ENCODE peak calls at places on chromosomes 12 and 14, in seven cellular contexts. One of them, this sample, is unnamed.

GRCh38 chr14:23120405-23121251 is 1.6 kb upstream of the CEBPE start:
- DNase-seq in vagina: no peak
- DNase-seq in coronary artery: peak
- DNase-seq in ovary: peak
- DNase-seq in PC-3: peak
- DNase-seq in neural progenitor cell: peak
- DNase-seq in CD8-positive, alpha-beta T cell: peak
- DNase-seq in this sample: peak

GRCh38 chr12:62934799-62935674 is at the start of gene PPM1H:
- DNase-seq in coronary artery: peak
- DNase-seq in neural progenitor cell: peak
- DNase-seq in ovary: peak
- DNase-seq in PC-3: peak
- DNase-seq in vagina: no peak
- DNase-seq in CD8-positive, alpha-beta T cell: peak
- DNase-seq in this sample: no peak

GRCh38 chr12:89247962-89248361 is 104.3 kb downstream of the DUSP6 start:
- DNase-seq in CD8-positive, alpha-beta T cell: no peak
- DNase-seq in vagina: no peak
- DNase-seq in ovary: no peak
- DNase-seq in coronary artery: no peak
- DNase-seq in neural progenitor cell: no peak
- DNase-seq in PC-3: no peak
- DNase-seq in this sample: no peak

GRCh38 chr12:110565919-110566871 is 16.9 kb downstream of the PPTC7 start:
- DNase-seq in PC-3: peak
- DNase-seq in CD8-positive, alpha-beta T cell: no peak
- DNase-seq in vagina: no peak
- DNase-seq in coronary artery: no peak
- DNase-seq in neural progenitor cell: no peak
- DNase-seq in ovary: no peak
- DNase-seq in this sample: no peak

GRCh38 chr14:24368562-24369252 is 723 bp downstream of the NFATC4 start:
- DNase-seq in vagina: no peak
- DNase-seq in coronary artery: peak
- DNase-seq in neural progenitor cell: peak
- DNase-seq in PC-3: no peak
- DNase-seq in ovary: peak
- DNase-seq in CD8-positive, alpha-beta T cell: peak
- DNase-seq in this sample: peak

GRCh38 chr14:104375551-104376201 is 203.9 kb upstream of the C14orf180 start:
- DNase-seq in ovary: no peak
- DNase-seq in coronary artery: no peak
- DNase-seq in CD8-positive, alpha-beta T cell: no peak
- DNase-seq in PC-3: no peak
- DNase-seq in neural progenitor cell: no peak
- DNase-seq in vagina: no peak
- DNase-seq in this sample: no peak

GRCh38 chr12:126482238-126482889 is 1417.1 kb downstream of the AACS start:
- DNase-seq in PC-3: no peak
- DNase-seq in ovary: no peak
- DNase-seq in coronary artery: no peak
- DNase-seq in vagina: no peak
- DNase-seq in CD8-positive, alpha-beta T cell: no peak
- DNase-seq in neural progenitor cell: no peak
- DNase-seq in this sample: no peak

GRCh38 chr14:80150301-80150700 is 61.0 kb downstream of the DIO2 start:
- DNase-seq in CD8-positive, alpha-beta T cell: no peak
- DNase-seq in coronary artery: no peak
- DNase-seq in ovary: no peak
- DNase-seq in vagina: no peak
- DNase-seq in neural progenitor cell: no peak
- DNase-seq in PC-3: peak
- DNase-seq in this sample: no peak

GRCh38 chr14:25042362-25043299 is 7.3 kb downstream of the STXBP6 start:
- DNase-seq in vagina: no peak
- DNase-seq in coronary artery: no peak
- DNase-seq in CD8-positive, alpha-beta T cell: no peak
- DNase-seq in ovary: no peak
- DNase-seq in neural progenitor cell: peak
- DNase-seq in PC-3: peak
- DNase-seq in this sample: no peak

GRCh38 chr12:123142518-123142840 is 8.4 kb downstream of the PITPNM2 start:
- DNase-seq in ovary: no peak
- DNase-seq in coronary artery: peak
- DNase-seq in PC-3: no peak
- DNase-seq in CD8-positive, alpha-beta T cell: no peak
- DNase-seq in neural progenitor cell: no peak
- DNase-seq in vagina: no peak
- DNase-seq in this sample: no peak

GRCh38 chr14:71970272-71970671 is 38.0 kb downstream of the RGS6 start:
- DNase-seq in coronary artery: no peak
- DNase-seq in ovary: no peak
- DNase-seq in vagina: no peak
- DNase-seq in PC-3: no peak
- DNase-seq in CD8-positive, alpha-beta T cell: no peak
- DNase-seq in neural progenitor cell: no peak
- DNase-seq in this sample: no peak

GRCh38 chr12:42421844-42422779 is 96.1 kb downstream of the PPHLN1 start:
- DNase-seq in coronary artery: no peak
- DNase-seq in vagina: no peak
- DNase-seq in neural progenitor cell: no peak
- DNase-seq in ovary: no peak
- DNase-seq in PC-3: peak
- DNase-seq in CD8-positive, alpha-beta T cell: no peak
- DNase-seq in this sample: no peak

GRCh38 chr14:96576937-96577336 is 74.8 kb downstream of the PAPOLA start:
- DNase-seq in neural progenitor cell: no peak
- DNase-seq in coronary artery: peak
- DNase-seq in CD8-positive, alpha-beta T cell: no peak
- DNase-seq in PC-3: no peak
- DNase-seq in vagina: no peak
- DNase-seq in ovary: no peak
- DNase-seq in this sample: no peak

GRCh38 chr12:64800640-64801039 is 23.8 kb upstream of the TBC1D30 start:
- DNase-seq in ovary: no peak
- DNase-seq in neural progenitor cell: no peak
- DNase-seq in vagina: no peak
- DNase-seq in PC-3: no peak
- DNase-seq in CD8-positive, alpha-beta T cell: no peak
- DNase-seq in coronary artery: no peak
- DNase-seq in this sample: no peak

GRCh38 chr14:55136868-55137785 is 8.1 kb downstream of the LGALS3 start:
- DNase-seq in coronary artery: peak
- DNase-seq in ovary: peak
- DNase-seq in neural progenitor cell: no peak
- DNase-seq in vagina: no peak
- DNase-seq in PC-3: no peak
- DNase-seq in CD8-positive, alpha-beta T cell: no peak
- DNase-seq in this sample: no peak

GRCh38 chr12:48980953-48981756 is 3.0 kb downstream of the WNT1 start:
- DNase-seq in coronary artery: no peak
- DNase-seq in CD8-positive, alpha-beta T cell: peak
- DNase-seq in PC-3: no peak
- DNase-seq in neural progenitor cell: peak
- DNase-seq in ovary: no peak
- DNase-seq in vagina: no peak
- DNase-seq in this sample: no peak

GRCh38 chr12:89351489-89352241 is 636 bp downstream of the DUSP6 start:
- DNase-seq in neural progenitor cell: no peak
- DNase-seq in ovary: peak
- DNase-seq in CD8-positive, alpha-beta T cell: peak
- DNase-seq in PC-3: no peak
- DNase-seq in vagina: no peak
- DNase-seq in coronary artery: peak
- DNase-seq in this sample: peak

GRCh38 chr14:22008098-22008412 is 334.4 kb upstream of the OR4E1 start:
- DNase-seq in ovary: no peak
- DNase-seq in vagina: no peak
- DNase-seq in neural progenitor cell: no peak
- DNase-seq in coronary artery: no peak
- DNase-seq in CD8-positive, alpha-beta T cell: peak
- DNase-seq in PC-3: no peak
- DNase-seq in this sample: no peak

GRCh38 chr12:52807544-52808470 is 6.1 kb downstream of the KRT4 start:
- DNase-seq in CD8-positive, alpha-beta T cell: no peak
- DNase-seq in vagina: no peak
- DNase-seq in ovary: no peak
- DNase-seq in coronary artery: no peak
- DNase-seq in PC-3: no peak
- DNase-seq in neural progenitor cell: no peak
- DNase-seq in this sample: no peak

GRCh38 chr12:52805000-52805399 is 8.9 kb downstream of the KRT4 start:
- DNase-seq in coronary artery: no peak
- DNase-seq in CD8-positive, alpha-beta T cell: no peak
- DNase-seq in PC-3: no peak
- DNase-seq in vagina: no peak
- DNase-seq in neural progenitor cell: no peak
- DNase-seq in ovary: no peak
- DNase-seq in this sample: no peak

GRCh38 chr12:52805739-52806138 is 8.2 kb downstream of the KRT4 start:
- DNase-seq in PC-3: peak
- DNase-seq in ovary: no peak
- DNase-seq in vagina: no peak
- DNase-seq in coronary artery: no peak
- DNase-seq in CD8-positive, alpha-beta T cell: no peak
- DNase-seq in neural progenitor cell: no peak
- DNase-seq in this sample: no peak

GRCh38 chr12:52806821-52807543 is 6.9 kb downstream of the KRT4 start:
- DNase-seq in ovary: no peak
- DNase-seq in neural progenitor cell: peak
- DNase-seq in CD8-positive, alpha-beta T cell: no peak
- DNase-seq in PC-3: no peak
- DNase-seq in vagina: no peak
- DNase-seq in coronary artery: no peak
- DNase-seq in this sample: no peak

GRCh38 chr12:52806169-52806811 is 7.6 kb downstream of the KRT4 start:
- DNase-seq in neural progenitor cell: no peak
- DNase-seq in PC-3: no peak
- DNase-seq in ovary: no peak
- DNase-seq in coronary artery: no peak
- DNase-seq in CD8-positive, alpha-beta T cell: no peak
- DNase-seq in vagina: no peak
- DNase-seq in this sample: no peak
- H3K27ac ChIP-seq in neural progenitor cell: no peak
- H3K27ac ChIP-seq in PC-3: no peak
- H3K27ac ChIP-seq in ovary: no peak
- H3K27ac ChIP-seq in coronary artery: no peak
- H3K27ac ChIP-seq in CD8-positive, alpha-beta T cell: no peak
- H3K27ac ChIP-seq in vagina: no peak
- H3K27ac ChIP-seq in this sample: no peak

GRCh38 chr12:104490850-104491249 is 34.1 kb downstream of the CHST11 start:
- DNase-seq in neural progenitor cell: no peak
- DNase-seq in CD8-positive, alpha-beta T cell: no peak
- DNase-seq in PC-3: no peak
- DNase-seq in vagina: no peak
- DNase-seq in ovary: no peak
- DNase-seq in coronary artery: no peak
- DNase-seq in this sample: no peak

GRCh38 chr12:104494137-104494815 is 37.5 kb downstream of the CHST11 start:
- DNase-seq in coronary artery: no peak
- DNase-seq in vagina: no peak
- DNase-seq in neural progenitor cell: no peak
- DNase-seq in CD8-positive, alpha-beta T cell: peak
- DNase-seq in ovary: peak
- DNase-seq in PC-3: no peak
- DNase-seq in this sample: peak

GRCh38 chr12:104494816-104495158 is 38.0 kb downstream of the CHST11 start:
- DNase-seq in ovary: no peak
- DNase-seq in CD8-positive, alpha-beta T cell: no peak
- DNase-seq in coronary artery: no peak
- DNase-seq in vagina: no peak
- DNase-seq in neural progenitor cell: no peak
- DNase-seq in PC-3: no peak
- DNase-seq in this sample: no peak

GRCh38 chr12:104495786-104496185 is 39.0 kb downstream of the CHST11 start:
- DNase-seq in coronary artery: no peak
- DNase-seq in neural progenitor cell: no peak
- DNase-seq in CD8-positive, alpha-beta T cell: no peak
- DNase-seq in ovary: no peak
- DNase-seq in vagina: no peak
- DNase-seq in PC-3: no peak
- DNase-seq in this sample: no peak

GRCh38 chr12:104493504-104493903 is 36.8 kb downstream of the CHST11 start:
- DNase-seq in ovary: no peak
- DNase-seq in coronary artery: no peak
- DNase-seq in vagina: no peak
- DNase-seq in neural progenitor cell: no peak
- DNase-seq in CD8-positive, alpha-beta T cell: no peak
- DNase-seq in PC-3: no peak
- DNase-seq in this sample: no peak
- TF ChIP-seq CTCF in ovary: no peak
- TF ChIP-seq CTCF in coronary artery: no peak
- TF ChIP-seq CTCF in vagina: no peak
- TF ChIP-seq CTCF in neural progenitor cell: no peak
- TF ChIP-seq CTCF in CD8-positive, alpha-beta T cell: no peak
- TF ChIP-seq CTCF in PC-3: no peak
- TF ChIP-seq CTCF in this sample: no peak

GRCh38 chr12:13255792-13256704 is 59.5 kb downstream of the EMP1 start:
- DNase-seq in vagina: peak
- DNase-seq in neural progenitor cell: peak
- DNase-seq in PC-3: peak
- DNase-seq in CD8-positive, alpha-beta T cell: peak
- DNase-seq in ovary: peak
- DNase-seq in coronary artery: peak
- DNase-seq in this sample: peak
- H3K27ac ChIP-seq in vagina: no peak
- H3K27ac ChIP-seq in neural progenitor cell: no peak
- H3K27ac ChIP-seq in PC-3: no peak
- H3K27ac ChIP-seq in CD8-positive, alpha-beta T cell: no peak
- H3K27ac ChIP-seq in ovary: no peak
- H3K27ac ChIP-seq in coronary artery: no peak
- H3K27ac ChIP-seq in this sample: no peak

GRCh38 chr12:53298154-53298553 is 1.3 kb upstream of the MYG1 start:
- DNase-seq in neural progenitor cell: no peak
- DNase-seq in PC-3: peak
- DNase-seq in coronary artery: no peak
- DNase-seq in vagina: no peak
- DNase-seq in ovary: no peak
- DNase-seq in CD8-positive, alpha-beta T cell: no peak
- DNase-seq in this sample: no peak

GRCh38 chr12:53300187-53300586 is 692 bp downstream of the MYG1 start:
- DNase-seq in ovary: no peak
- DNase-seq in vagina: no peak
- DNase-seq in CD8-positive, alpha-beta T cell: no peak
- DNase-seq in coronary artery: no peak
- DNase-seq in PC-3: no peak
- DNase-seq in neural progenitor cell: no peak
- DNase-seq in this sample: no peak

GRCh38 chr12:53299101-53299453 is 418 bp upstream of the MYG1 start:
- DNase-seq in PC-3: peak
- DNase-seq in neural progenitor cell: no peak
- DNase-seq in vagina: no peak
- DNase-seq in coronary artery: no peak
- DNase-seq in ovary: no peak
- DNase-seq in CD8-positive, alpha-beta T cell: no peak
- DNase-seq in this sample: no peak

GRCh38 chr12:53302903-53303302 is 3.4 kb downstream of the MYG1 start:
- DNase-seq in ovary: no peak
- DNase-seq in vagina: no peak
- DNase-seq in CD8-positive, alpha-beta T cell: no peak
- DNase-seq in neural progenitor cell: no peak
- DNase-seq in PC-3: no peak
- DNase-seq in coronary artery: no peak
- DNase-seq in this sample: no peak

GRCh38 chr12:53299454-53300180 is at the start of gene MYG1:
- DNase-seq in coronary artery: peak
- DNase-seq in PC-3: peak
- DNase-seq in neural progenitor cell: peak
- DNase-seq in vagina: no peak
- DNase-seq in CD8-positive, alpha-beta T cell: peak
- DNase-seq in ovary: peak
- DNase-seq in this sample: peak
- TF ChIP-seq CTCF in coronary artery: no peak
- TF ChIP-seq CTCF in PC-3: peak
- TF ChIP-seq CTCF in neural progenitor cell: peak
- TF ChIP-seq CTCF in vagina: peak
- TF ChIP-seq CTCF in CD8-positive, alpha-beta T cell: peak
- TF ChIP-seq CTCF in ovary: no peak
- TF ChIP-seq CTCF in this sample: no peak

This sample was measured in CD4-positive, alpha-beta T cell.